ENCODE peak calls at places on chromosomes 5 and 9, in ten cellular contexts. Q, W, E, U, M, D, B, L, T and N are unnamed samples.

GRCh38 chr5:11012295-11012694 is 251.3 kb upstream of the DAP start:
- DNase-seq in Q (no peak), W (no peak), E (no peak), U (no peak), M (no peak), D (no peak), B (no peak), L (no peak), T (peak; percentile 33), N (no peak)

GRCh38 chr9:33025572-33026347 is 687 bp downstream of the DNAJA1 start:
- DNase-seq in Q (peak; percentile 80), W (no peak), E (peak; percentile 30), U (peak; percentile 74), M (peak; percentile 61), D (peak; percentile 58), B (no peak), L (peak; percentile 81), T (peak; percentile 52), N (peak; percentile 92)

GRCh38 chr5:856531-857425 is 6.0 kb upstream of the ZDHHC11 start:
- DNase-seq in Q (no peak), W (no peak), E (no peak), U (no peak), M (no peak), D (no peak), B (no peak), L (peak; percentile 25), T (peak; percentile 3), N (no peak)

GRCh38 chr9:1083325-1083913 is 33.3 kb downstream of the DMRT2 start:
- DNase-seq in Q (peak; percentile 36), W (no peak), E (no peak), U (no peak), M (peak; percentile 12), D (peak; percentile 15), B (no peak), L (no peak), T (peak; percentile 27), N (no peak)

GRCh38 chr9:111481885-111482636 is 2.1 kb downstream of the ECPAS start:
- DNase-seq in Q (no peak), W (peak; percentile 28), E (peak; percentile 51), U (no peak), M (no peak), D (no peak), B (no peak), L (no peak), T (no peak), N (no peak)

GRCh38 chr5:74640450-74641013 is at the start of gene ENC1:
- DNase-seq in Q (peak; percentile 92), W (no peak), E (peak; percentile 90), U (peak; percentile 94), M (peak; percentile 79), D (peak; percentile 88), B (peak; percentile 42), L (peak; percentile 78), T (peak; percentile 89), N (peak; percentile 94)

GRCh38 chr9:107358867-107359440 is 75.9 kb downstream of the RAD23B start:
- DNase-seq in Q (no peak), W (no peak), E (no peak), U (no peak), M (peak; percentile 18), D (no peak), B (no peak), L (no peak), T (no peak), N (no peak)

GRCh38 chr9:130222833-130223232 is 42.7 kb upstream of the HMCN2 start:
- DNase-seq in Q (no peak), W (no peak), E (no peak), U (no peak), M (no peak), D (no peak), B (no peak), L (no peak), T (no peak), N (no peak)

GRCh38 chr9:108961151-108961550 is 27.0 kb downstream of the ABITRAM start:
- DNase-seq in Q (no peak), W (no peak), E (no peak), U (no peak), M (no peak), D (no peak), B (no peak), L (no peak), T (no peak), N (no peak)

GRCh38 chr5:96324708-96325107 is 108.3 kb downstream of the PCSK1 start:
- DNase-seq in Q (no peak), W (no peak), E (peak; percentile 94), U (no peak), M (no peak), D (no peak), B (peak; percentile 81), L (no peak), T (no peak), N (no peak)

GRCh38 chr9:18385676-18386075 is 88.3 kb upstream of the ADAMTSL1 start:
- DNase-seq in Q (no peak), W (peak; percentile 74), E (no peak), U (no peak), M (no peak), D (no peak), B (no peak), L (no peak), T (no peak), N (no peak)

GRCh38 chr9:105281272-105281671 is 36.8 kb downstream of the SLC44A1 start:
- DNase-seq in Q (no peak), W (no peak), E (peak; percentile 47), U (no peak), M (no peak), D (no peak), B (no peak), L (no peak), T (no peak), N (no peak)

GRCh38 chr5:101080485-101081240 is 177.6 kb upstream of the ST8SIA4 start:
- DNase-seq in Q (no peak), W (no peak), E (peak; percentile 21), U (no peak), M (no peak), D (no peak), B (no peak), L (no peak), T (no peak), N (no peak)

GRCh38 chr5:107893642-107894041 is 222.9 kb upstream of the EFNA5 start:
- DNase-seq in Q (no peak), W (no peak), E (peak; percentile 73), U (no peak), M (no peak), D (no peak), B (no peak), L (no peak), T (no peak), N (no peak)

GRCh38 chr9:38036359-38037084 is 32.5 kb downstream of the SHB start:
- DNase-seq in Q (no peak), W (no peak), E (peak; percentile 84), U (no peak), M (no peak), D (no peak), B (no peak), L (no peak), T (no peak), N (no peak)

GRCh38 chr5:14009575-14009974 is 65.1 kb upstream of the DNAH5 start:
- DNase-seq in Q (no peak), W (no peak), E (no peak), U (no peak), M (no peak), D (no peak), B (no peak), L (no peak), T (no peak), N (no peak)

GRCh38 chr5:132489871-132490483 is 596 bp downstream of the IRF1 start:
- DNase-seq in Q (no peak), W (no peak), E (peak; percentile 36), U (peak; percentile 44), M (no peak), D (no peak), B (no peak), L (peak; percentile 52), T (peak; percentile 68), N (peak; percentile 85)

GRCh38 chr5:177126771-177127170 is 6.8 kb upstream of the NSD1 start:
- DNase-seq in Q (no peak), W (no peak), E (no peak), U (no peak), M (no peak), D (no peak), B (no peak), L (no peak), T (no peak), N (no peak)

GRCh38 chr9:135152608-135153337 is 65.3 kb downstream of the OLFM1 start:
- DNase-seq in Q (no peak), W (no peak), E (no peak), U (no peak), M (no peak), D (no peak), B (no peak), L (no peak), T (no peak), N (no peak)

GRCh38 chr9:5900622-5901021 is 9.9 kb downstream of the MLANA start:
- DNase-seq in Q (no peak), W (no peak), E (no peak), U (no peak), M (no peak), D (no peak), B (no peak), L (no peak), T (no peak), N (no peak)

GRCh38 chr9:134944351-134944802 is 26.7 kb upstream of the FCN1 start:
- DNase-seq in Q (no peak), W (no peak), E (no peak), U (no peak), M (no peak), D (no peak), B (no peak), L (no peak), T (no peak), N (no peak)

GRCh38 chr9:35657327-35658143 is at the start of gene RMRP:
- DNase-seq in Q (peak; percentile 92), W (peak; percentile 98), E (peak; percentile 100), U (peak; percentile 98), M (peak; percentile 86), D (peak; percentile 91), B (peak; percentile 99), L (peak; percentile 97), T (peak; percentile 96), N (peak; percentile 99)
- TF ChIP-seq CTCF in Q (no peak), W (peak; percentile 36), E (peak; percentile 33), U (peak; percentile 9), M (peak; percentile 39), D (peak; percentile 54), B (peak; percentile 34), L (no peak), T (peak; percentile 14), N (no peak)

GRCh38 chr5:135487839-135488514 is 35.8 kb upstream of the TIFAB start:
- DNase-seq in Q (no peak), W (no peak), E (no peak), U (no peak), M (no peak), D (no peak), B (no peak), L (no peak), T (no peak), N (no peak)
- TF ChIP-seq CTCF in Q (no peak), W (no peak), E (no peak), U (no peak), M (peak; percentile 24), D (no peak), B (peak; percentile 25), L (no peak), T (no peak), N (no peak)

GRCh38 chr5:172556971-172557461 is 84.0 kb upstream of the NEURL1B start:
- DNase-seq in Q (no peak), W (no peak), E (no peak), U (no peak), M (no peak), D (no peak), B (no peak), L (no peak), T (peak; percentile 71), N (no peak)
- TF ChIP-seq CTCF in Q (no peak), W (no peak), E (no peak), U (no peak), M (no peak), D (no peak), B (no peak), L (no peak), T (no peak), N (no peak)

GRCh38 chr5:145347026-145347616 is 488.0 kb downstream of the PRELID2 start:
- DNase-seq in Q (peak; percentile 43), W (peak; percentile 31), E (peak; percentile 84), U (peak; percentile 33), M (no peak), D (peak; percentile 13), B (peak; percentile 13), L (no peak), T (no peak), N (no peak)
- TF ChIP-seq CTCF in Q (peak; percentile 42), W (peak; percentile 70), E (peak; percentile 86), U (peak; percentile 67), M (peak; percentile 72), D (peak; percentile 71), B (peak; percentile 75), L (no peak), T (peak; percentile 7), N (peak; percentile 84)